ENCODE peak calls at places on chromosome 20, in ten cellular contexts. R, Y, O, Q, P, U, F, Z, L and E are unnamed samples.

GRCh38 chr20:59365611-59366284 is 65.3 kb downstream of the EDN3 start:
- DNase-seq in R (no peak), L (peak), F (no peak), P (no peak), Z (no peak), Q (no peak), U (no peak), Y (no peak), O (no peak), E (no peak)

GRCh38 chr20:26216025-26216424 is 519.4 kb upstream of the ZNF337 start:
- DNase-seq in U (no peak), P (no peak), Z (peak), L (no peak), F (no peak), Y (no peak), O (no peak), Q (no peak), R (no peak), E (peak)

GRCh38 chr20:33370296-33370695 is 31.0 kb downstream of the CDK5RAP1 start:
- DNase-seq in P (peak), Q (no peak), Z (no peak), U (no peak), F (no peak), Y (peak), L (no peak), O (no peak), R (no peak), E (no peak)

GRCh38 chr20:4869290-4870193 is 131.8 kb downstream of the SLC23A2 start:
- DNase-seq in Y (no peak), U (no peak), F (peak), L (peak), R (no peak), Z (peak), Q (no peak), O (no peak), P (peak), E (no peak)

GRCh38 chr20:63830821-63831593 is at the start of gene ZBTB46:
- DNase-seq in R (peak), L (peak), F (peak), P (peak), Z (no peak), Q (no peak), O (peak), U (peak), Y (no peak), E (no peak)

GRCh38 chr20:25310268-25310920 is 62.5 kb downstream of the PYGB start:
- DNase-seq in L (peak), Y (no peak), R (peak), Q (peak), Z (peak), F (peak), P (peak), U (peak), O (no peak), E (peak)

GRCh38 chr20:48831702-48832422 is 4.1 kb upstream of the PREX1 start:
- DNase-seq in Y (no peak), U (no peak), R (no peak), Q (peak), P (no peak), Z (no peak), L (no peak), O (no peak), F (no peak), E (peak)

GRCh38 chr20:57287901-57288300 is 21.5 kb upstream of the BMP7 start:
- DNase-seq in Z (no peak), O (no peak), P (no peak), R (no peak), U (peak), F (no peak), Y (no peak), L (no peak), Q (no peak), E (no peak)

GRCh38 chr20:2955257-2955950 is 82.1 kb downstream of the PTPRA start:
- DNase-seq in U (no peak), Q (no peak), R (no peak), O (no peak), Y (no peak), Z (no peak), F (peak), P (no peak), L (no peak), E (no peak)

GRCh38 chr20:34709836-34710567 is 5.9 kb downstream of the TP53INP2 start:
- DNase-seq in Q (peak), L (peak), Y (no peak), R (peak), Z (peak), O (peak), P (peak), F (peak), U (peak), E (peak)

GRCh38 chr20:20405619-20406018 is 37.7 kb downstream of the INSM1 start:
- DNase-seq in U (no peak), Q (no peak), P (no peak), Y (no peak), O (no peak), L (no peak), F (no peak), R (no peak), Z (no peak), E (no peak)